ENCODE peak calls at places on chromosomes 2 and 18, in six cellular contexts. One of them, this sample, is unnamed.

GRCh38 chr2:71360434-71360975 is 28.9 kb downstream of the ZNF638 start:
- DNase-seq in HepG2: no peak
- DNase-seq in H1: no peak
- DNase-seq in WTC11: no peak
- DNase-seq in HCT116: no peak
- DNase-seq in endothelial cell of umbilical vein: no peak
- DNase-seq in this sample: no peak

GRCh38 chr18:79878741-79879358 is 72.6 kb downstream of the SLC66A2 start:
- DNase-seq in HepG2: no peak
- DNase-seq in endothelial cell of umbilical vein: no peak
- DNase-seq in HCT116: no peak
- DNase-seq in H1: no peak
- DNase-seq in WTC11: no peak
- DNase-seq in this sample: no peak

GRCh38 chr2:172749377-172749776 is 13.7 kb downstream of the RAPGEF4 start:
- DNase-seq in HepG2: no peak
- DNase-seq in endothelial cell of umbilical vein: no peak
- DNase-seq in WTC11: no peak
- DNase-seq in HCT116: no peak
- DNase-seq in H1: no peak
- DNase-seq in this sample: no peak

GRCh38 chr18:59268722-59269562 is 4.3 kb downstream of the RAX start:
- DNase-seq in WTC11: peak; percentile 84
- DNase-seq in HCT116: no peak
- DNase-seq in endothelial cell of umbilical vein: no peak
- DNase-seq in H1: no peak
- DNase-seq in HepG2: peak; percentile 13
- DNase-seq in this sample: peak; percentile 37

GRCh38 chr2:216694201-216694825 is 1.0 kb downstream of the IGFBP5 start:
- DNase-seq in endothelial cell of umbilical vein: peak; percentile 14
- DNase-seq in HCT116: no peak
- DNase-seq in H1: no peak
- DNase-seq in WTC11: peak; percentile 77
- DNase-seq in HepG2: no peak
- DNase-seq in this sample: peak; percentile 46

GRCh38 chr2:15747698-15748471 is 156.2 kb downstream of the DDX1 start:
- DNase-seq in endothelial cell of umbilical vein: no peak
- DNase-seq in WTC11: peak; percentile 72
- DNase-seq in HCT116: no peak
- DNase-seq in H1: peak; percentile 76
- DNase-seq in HepG2: no peak
- DNase-seq in this sample: no peak

GRCh38 chr18:52452427-52452826 is 112.4 kb downstream of the DCC start:
- DNase-seq in WTC11: no peak
- DNase-seq in H1: no peak
- DNase-seq in HCT116: no peak
- DNase-seq in endothelial cell of umbilical vein: no peak
- DNase-seq in HepG2: no peak
- DNase-seq in this sample: no peak

GRCh38 chr18:23198217-23198845 is 63.0 kb downstream of the CABLES1 start:
- DNase-seq in HCT116: no peak
- DNase-seq in endothelial cell of umbilical vein: no peak
- DNase-seq in WTC11: no peak
- DNase-seq in H1: no peak
- DNase-seq in HepG2: no peak
- DNase-seq in this sample: no peak

GRCh38 chr2:6913415-6914157 is 3.6 kb upstream of the RNF144A start:
- DNase-seq in HCT116: no peak
- DNase-seq in H1: no peak
- DNase-seq in WTC11: no peak
- DNase-seq in HepG2: no peak
- DNase-seq in endothelial cell of umbilical vein: no peak
- DNase-seq in this sample: no peak

GRCh38 chr2:62938126-62938525 is 112.5 kb upstream of the OTX1 start:
- DNase-seq in endothelial cell of umbilical vein: no peak
- DNase-seq in H1: no peak
- DNase-seq in WTC11: no peak
- DNase-seq in HepG2: no peak
- DNase-seq in HCT116: no peak
- DNase-seq in this sample: no peak

GRCh38 chr2:147977679-147978078 is 42.9 kb downstream of the ORC4 start:
- DNase-seq in endothelial cell of umbilical vein: no peak
- DNase-seq in HepG2: no peak
- DNase-seq in HCT116: no peak
- DNase-seq in H1: no peak
- DNase-seq in WTC11: no peak
- DNase-seq in this sample: no peak

GRCh38 chr2:74845217-74845751 is 11.4 kb downstream of the HK2 start:
- DNase-seq in HCT116: peak; percentile 91
- DNase-seq in HepG2: no peak
- DNase-seq in H1: no peak
- DNase-seq in endothelial cell of umbilical vein: peak; percentile 94
- DNase-seq in WTC11: peak; percentile 36
- DNase-seq in this sample: peak; percentile 85

GRCh38 chr2:5693288-5694015 is 1.3 kb downstream of the SOX11 start:
- DNase-seq in WTC11: peak; percentile 22
- DNase-seq in endothelial cell of umbilical vein: no peak
- DNase-seq in HepG2: no peak
- DNase-seq in H1: no peak
- DNase-seq in HCT116: no peak
- DNase-seq in this sample: no peak

GRCh38 chr2:27171351-27171848 is 22.6 kb downstream of the TCF23 start:
- DNase-seq in H1: no peak
- DNase-seq in endothelial cell of umbilical vein: no peak
- DNase-seq in HepG2: peak; percentile 93
- DNase-seq in WTC11: no peak
- DNase-seq in HCT116: no peak
- DNase-seq in this sample: no peak

GRCh38 chr18:49768051-49768391 is 45.3 kb downstream of the ACAA2 start:
- DNase-seq in HCT116: peak; percentile 62
- DNase-seq in endothelial cell of umbilical vein: peak; percentile 62
- DNase-seq in H1: peak; percentile 69
- DNase-seq in WTC11: peak; percentile 80
- DNase-seq in HepG2: peak; percentile 18
- DNase-seq in this sample: peak; percentile 37

GRCh38 chr18:43847164-43848091 is 570.1 kb upstream of the SYT4 start:
- DNase-seq in H1: no peak
- DNase-seq in WTC11: no peak
- DNase-seq in endothelial cell of umbilical vein: peak; percentile 33
- DNase-seq in HepG2: no peak
- DNase-seq in HCT116: no peak
- DNase-seq in this sample: no peak

GRCh38 chr2:121689356-121689755 is 40.1 kb upstream of the CLASP1 start:
- DNase-seq in H1: no peak
- DNase-seq in HCT116: no peak
- DNase-seq in WTC11: no peak
- DNase-seq in endothelial cell of umbilical vein: peak; percentile 77
- DNase-seq in HepG2: peak; percentile 69
- DNase-seq in this sample: peak; percentile 22

GRCh38 chr2:147845608-147846002 is 776 bp downstream of the ACVR2A start:
- DNase-seq in HCT116: no peak
- DNase-seq in HepG2: peak; percentile 13
- DNase-seq in H1: no peak
- DNase-seq in WTC11: no peak
- DNase-seq in endothelial cell of umbilical vein: peak; percentile 47
- DNase-seq in this sample: no peak

GRCh38 chr18:58538604-58539386 is 90.1 kb downstream of the ALPK2 start:
- DNase-seq in endothelial cell of umbilical vein: no peak
- DNase-seq in H1: no peak
- DNase-seq in HepG2: peak; percentile 75
- DNase-seq in HCT116: peak; percentile 22
- DNase-seq in WTC11: no peak
- DNase-seq in this sample: peak; percentile 7

GRCh38 chr2:135839713-135840112 is 2.7 kb upstream of the LCT start:
- DNase-seq in HCT116: no peak
- DNase-seq in WTC11: no peak
- DNase-seq in endothelial cell of umbilical vein: peak; percentile 73
- DNase-seq in H1: no peak
- DNase-seq in HepG2: no peak
- DNase-seq in this sample: no peak

GRCh38 chr18:34001376-34001775 is 223.3 kb downstream of the NOL4 start:
- DNase-seq in HCT116: no peak
- DNase-seq in WTC11: no peak
- DNase-seq in HepG2: no peak
- DNase-seq in H1: no peak
- DNase-seq in endothelial cell of umbilical vein: no peak
- DNase-seq in this sample: no peak

GRCh38 chr2:156800065-156800556 is 363.9 kb downstream of the GPD2 start:
- DNase-seq in endothelial cell of umbilical vein: no peak
- DNase-seq in HepG2: no peak
- DNase-seq in H1: no peak
- DNase-seq in WTC11: no peak
- DNase-seq in HCT116: no peak
- DNase-seq in this sample: no peak

GRCh38 chr2:58081000-58081399 is 34.4 kb downstream of the VRK2 start:
- DNase-seq in HepG2: peak; percentile 15
- DNase-seq in HCT116: no peak
- DNase-seq in WTC11: no peak
- DNase-seq in H1: no peak
- DNase-seq in endothelial cell of umbilical vein: no peak
- DNase-seq in this sample: no peak

GRCh38 chr2:8805278-8806045 is 32.0 kb downstream of the KIDINS220 start:
- DNase-seq in endothelial cell of umbilical vein: no peak
- DNase-seq in HCT116: no peak
- DNase-seq in WTC11: no peak
- DNase-seq in HepG2: no peak
- DNase-seq in H1: no peak
- DNase-seq in this sample: no peak

GRCh38 chr18:30915336-30915988 is 127.1 kb downstream of the DSC3 start:
- DNase-seq in HCT116: no peak
- DNase-seq in H1: no peak
- DNase-seq in WTC11: no peak
- DNase-seq in HepG2: peak; percentile 11
- DNase-seq in endothelial cell of umbilical vein: no peak
- DNase-seq in this sample: no peak

GRCh38 chr2:11129598-11130449 is 25.4 kb upstream of the SLC66A3 start:
- DNase-seq in HCT116: peak; percentile 65
- DNase-seq in HepG2: peak; percentile 62
- DNase-seq in endothelial cell of umbilical vein: no peak
- DNase-seq in H1: peak; percentile 76
- DNase-seq in WTC11: peak; percentile 95
- DNase-seq in this sample: peak; percentile 79
- TF ChIP-seq MAX in HCT116: no peak
- TF ChIP-seq MAX in HepG2: peak; percentile 90
- TF ChIP-seq MAX in endothelial cell of umbilical vein: no peak
- TF ChIP-seq MAX in H1: peak; percentile 74
- TF ChIP-seq MAX in WTC11: peak; percentile 84
- TF ChIP-seq MAX in this sample: peak; percentile 7

GRCh38 chr2:20224191-20224715 is 677 bp downstream of the SDC1 start:
- DNase-seq in HepG2: no peak
- DNase-seq in H1: no peak
- DNase-seq in WTC11: no peak
- DNase-seq in endothelial cell of umbilical vein: no peak
- DNase-seq in HCT116: no peak
- DNase-seq in this sample: no peak
- TF ChIP-seq MAX in HepG2: no peak
- TF ChIP-seq MAX in H1: no peak
- TF ChIP-seq MAX in WTC11: no peak
- TF ChIP-seq MAX in endothelial cell of umbilical vein: no peak
- TF ChIP-seq MAX in HCT116: no peak
- TF ChIP-seq MAX in this sample: no peak

DNA sequence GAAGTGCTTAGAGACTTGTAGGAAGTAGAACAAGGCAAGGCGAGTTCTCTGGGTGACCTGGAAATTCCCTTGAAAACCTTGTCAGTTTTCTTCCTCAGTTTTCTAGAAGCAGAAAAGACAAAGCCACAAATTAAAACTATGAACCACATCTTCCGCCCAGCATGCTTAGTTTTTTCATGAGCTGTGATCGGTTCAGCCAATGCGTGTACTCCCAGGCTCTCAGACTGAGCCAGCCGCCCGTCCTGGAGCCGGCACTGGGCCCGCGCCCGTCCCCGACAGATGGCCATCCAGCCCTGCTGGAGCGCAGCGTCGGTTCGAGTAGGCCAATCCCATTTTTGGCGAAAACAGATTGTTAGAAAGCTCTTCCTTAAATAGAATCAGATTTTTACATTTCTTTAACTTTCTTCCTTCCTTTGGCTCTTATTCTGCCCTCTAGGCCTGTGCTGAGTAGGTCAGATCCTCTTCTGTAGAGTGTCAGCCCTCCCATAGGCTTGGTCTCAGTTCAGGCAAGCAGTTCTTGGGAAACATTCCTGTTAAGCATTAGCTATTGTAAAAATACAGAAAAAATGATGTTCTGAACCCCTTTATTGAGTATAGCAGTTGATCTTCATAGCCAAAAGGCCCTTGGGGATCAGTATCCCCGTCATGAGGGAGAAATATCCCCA is 112.5 kb downstream of the NCK2 start:
- DNase-seq in H1: no peak
- DNase-seq in endothelial cell of umbilical vein: no peak
- DNase-seq in HepG2: no peak
- DNase-seq in HCT116: no peak
- DNase-seq in WTC11: no peak
- DNase-seq in this sample: no peak
- TF ChIP-seq MAX in H1: no peak
- TF ChIP-seq MAX in endothelial cell of umbilical vein: no peak
- TF ChIP-seq MAX in HepG2: no peak
- TF ChIP-seq MAX in HCT116: no peak
- TF ChIP-seq MAX in WTC11: no peak
- TF ChIP-seq MAX in this sample: no peak

GRCh38 chr2:152067823-152068222 is 31.0 kb downstream of the CACNB4 start:
- DNase-seq in endothelial cell of umbilical vein: no peak
- DNase-seq in H1: no peak
- DNase-seq in HCT116: no peak
- DNase-seq in HepG2: no peak
- DNase-seq in WTC11: no peak
- DNase-seq in this sample: no peak
- TF ChIP-seq MAX in endothelial cell of umbilical vein: no peak
- TF ChIP-seq MAX in H1: no peak
- TF ChIP-seq MAX in HCT116: no peak
- TF ChIP-seq MAX in HepG2: no peak
- TF ChIP-seq MAX in WTC11: no peak
- TF ChIP-seq MAX in this sample: no peak

DNA sequence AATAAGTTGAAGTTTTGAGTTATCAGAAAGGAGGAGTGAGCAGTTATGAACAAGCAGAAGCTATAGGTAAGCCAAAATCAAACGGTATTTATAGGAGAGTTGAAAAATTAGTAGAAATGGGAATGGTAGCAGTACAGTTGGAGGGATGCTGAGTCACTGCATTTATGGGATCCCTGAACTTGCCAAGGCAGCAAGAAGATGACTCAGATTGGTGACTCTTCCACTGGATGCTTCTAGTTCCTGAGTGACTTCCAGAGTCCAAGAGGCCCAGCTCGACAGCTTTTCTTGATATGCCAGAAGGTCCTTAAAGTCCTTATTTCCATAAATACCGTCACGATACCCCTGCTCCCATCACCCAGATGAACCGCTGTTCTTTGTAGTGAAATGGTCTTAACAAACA is 31.1 kb upstream of the ACTR3 start:
- DNase-seq in H1: no peak
- DNase-seq in HCT116: no peak
- DNase-seq in endothelial cell of umbilical vein: no peak
- DNase-seq in HepG2: no peak
- DNase-seq in WTC11: no peak
- DNase-seq in this sample: no peak
- TF ChIP-seq MAX in H1: no peak
- TF ChIP-seq MAX in HCT116: no peak
- TF ChIP-seq MAX in endothelial cell of umbilical vein: no peak
- TF ChIP-seq MAX in HepG2: no peak
- TF ChIP-seq MAX in WTC11: no peak
- TF ChIP-seq MAX in this sample: no peak

GRCh38 chr2:52879561-52879960 is 888.0 kb upstream of the CHAC2 start:
- DNase-seq in endothelial cell of umbilical vein: no peak
- DNase-seq in HepG2: no peak
- DNase-seq in HCT116: no peak
- DNase-seq in WTC11: no peak
- DNase-seq in H1: no peak
- DNase-seq in this sample: no peak
- TF ChIP-seq MAX in endothelial cell of umbilical vein: no peak
- TF ChIP-seq MAX in HepG2: no peak
- TF ChIP-seq MAX in HCT116: no peak
- TF ChIP-seq MAX in WTC11: no peak
- TF ChIP-seq MAX in H1: no peak
- TF ChIP-seq MAX in this sample: no peak